ENCODE peak calls at places on chromosomes 5 and 9, in seven cellular contexts. H, I, N, C, Y, L and T are unnamed samples.

GRCh38 chr5:95784514-95785302 is 37.8 kb downstream of the GLRX start:
- DNase-seq in C (no peak), Y (no peak), N (no peak), L (no peak), I (no peak), H (no peak), T (no peak)

GRCh38 chr9:116287721-116288120 is 134.1 kb downstream of the PAPPA start:
- DNase-seq in C (no peak), Y (no peak), I (no peak), H (no peak), N (no peak), L (no peak), T (no peak)

GRCh38 chr5:41772785-41773442 is 97.3 kb downstream of the OXCT1 start:
- DNase-seq in Y (no peak), I (no peak), C (no peak), L (no peak), N (no peak), H (no peak), T (no peak)

GRCh38 chr9:100308965-100309564 is 43.7 kb downstream of the TEX10 start:
- DNase-seq in H (no peak), I (no peak), Y (no peak), C (no peak), N (no peak), L (no peak), T (no peak)

GRCh38 chr5:141135030-141135717 is at the start of gene PCDHB5:
- DNase-seq in I (no peak), Y (no peak), H (peak), C (peak), N (no peak), L (peak), T (peak)

GRCh38 chr5:56359809-56360685 is 126.9 kb upstream of the ANKRD55 start:
- DNase-seq in L (no peak), I (no peak), N (no peak), C (no peak), Y (no peak), H (no peak), T (no peak)

GRCh38 chr5:112492291-112492690 is 73.2 kb upstream of the EPB41L4A start:
- DNase-seq in C (peak), N (no peak), I (peak), Y (peak), L (peak), H (no peak), T (no peak)

GRCh38 chr9:135970128-135970815 is 9.1 kb upstream of the UBAC1 start:
- DNase-seq in Y (no peak), I (no peak), L (no peak), C (no peak), H (no peak), N (no peak), T (no peak)

GRCh38 chr9:109779711-109780452 is at the start of gene PALM2AKAP2:
- DNase-seq in N (no peak), H (no peak), I (peak), L (no peak), C (peak), Y (peak), T (peak)

GRCh38 chr5:40682431-40683017 is 2.8 kb downstream of the PTGER4 start:
- DNase-seq in L (no peak), N (no peak), H (no peak), I (no peak), Y (no peak), C (no peak), T (no peak)

GRCh38 chr9:93969328-93969661 is 14.1 kb upstream of the BARX1 start:
- DNase-seq in Y (no peak), L (no peak), N (no peak), H (no peak), C (no peak), I (no peak), T (no peak)

GRCh38 chr9:109989296-109989695 is 209.3 kb downstream of the PALM2AKAP2 start:
- DNase-seq in C (no peak), H (no peak), I (no peak), N (no peak), Y (no peak), L (no peak), T (no peak)

GRCh38 chr9:98795970-98796363 is 388 bp downstream of the ANKS6 start:
- DNase-seq in L (peak), I (peak), N (no peak), H (no peak), Y (peak), C (no peak), T (no peak)

GRCh38 chr9:27341545-27342294 is 44.8 kb upstream of the EQTN start:
- DNase-seq in L (no peak), N (no peak), Y (no peak), C (no peak), I (no peak), H (no peak), T (no peak)

GRCh38 chr5:3597727-3598082 is 2.1 kb downstream of the IRX1 start:
- DNase-seq in H (no peak), I (no peak), L (no peak), Y (no peak), N (no peak), C (no peak), T (peak)

GRCh38 chr5:42908086-42908485 is 96.4 kb upstream of the SELENOP start:
- DNase-seq in Y (no peak), C (no peak), L (no peak), N (no peak), H (no peak), I (no peak), T (no peak)

GRCh38 chr5:99600952-99601351 is 672.1 kb upstream of the CHD1 start:
- DNase-seq in Y (no peak), I (no peak), L (no peak), H (no peak), C (no peak), N (no peak), T (no peak)

GRCh38 chr5:75279324-75279723 is 42.6 kb upstream of the ANKRD31 start:
- DNase-seq in H (no peak), Y (no peak), I (no peak), L (no peak), N (no peak), C (no peak), T (no peak)

GRCh38 chr5:56506586-56506985 is 273.5 kb upstream of the ANKRD55 start:
- DNase-seq in L (no peak), H (no peak), C (no peak), N (no peak), I (no peak), Y (no peak), T (no peak)

GRCh38 chr5:179486596-179487051 is 63.7 kb upstream of the RUFY1 start:
- DNase-seq in C (no peak), N (no peak), I (no peak), H (no peak), Y (no peak), L (peak), T (no peak)

GRCh38 chr9:114004221-114004716 is 73.8 kb downstream of the AMBP start:
- DNase-seq in N (no peak), I (peak), H (no peak), L (peak), Y (peak), C (peak), T (no peak)

GRCh38 chr9:113580041-113580953 is 116.8 kb downstream of the RGS3 start:
- DNase-seq in N (peak), C (peak), H (no peak), L (no peak), I (peak), Y (peak), T (no peak)

GRCh38 chr9:94861589-94862241 is 135.2 kb downstream of the AOPEP start:
- DNase-seq in H (no peak), N (no peak), L (no peak), C (no peak), I (no peak), Y (no peak), T (no peak)

GRCh38 chr5:157475432-157475831 is 15.4 kb downstream of the NIPAL4 start:
- DNase-seq in Y (no peak), L (no peak), H (no peak), C (no peak), I (no peak), N (no peak), T (no peak)

GRCh38 chr9:14400658-14400995 is 86.7 kb upstream of the NFIB start:
- DNase-seq in Y (peak), L (peak), C (peak), I (no peak), H (peak), N (no peak), T (peak)

GRCh38 chr5:16957305-16958165 is 21.4 kb upstream of the MYO10 start:
- DNase-seq in Y (no peak), I (no peak), C (no peak), L (no peak), H (no peak), N (no peak), T (no peak)

GRCh38 chr9:130794923-130795495 is 40.0 kb upstream of the ABL1 start:
- DNase-seq in C (no peak), N (no peak), I (no peak), Y (no peak), L (no peak), H (no peak), T (no peak)

GRCh38 chr9:37710039-37710438 is 43.6 kb upstream of the TRMT10B start:
- DNase-seq in L (no peak), N (no peak), C (no peak), H (no peak), Y (no peak), I (no peak), T (no peak)

GRCh38 chr9:108691614-108692013 is 164.2 kb downstream of the ACTL7B start:
- DNase-seq in H (no peak), C (no peak), N (no peak), I (no peak), Y (no peak), L (no peak), T (no peak)

GRCh38 chr5:132949151-132949550 is 14.3 kb downstream of the AFF4 start:
- DNase-seq in C (no peak), H (no peak), L (no peak), I (no peak), N (no peak), Y (no peak), T (no peak)

GRCh38 chr9:124779368-124780059 is 2.6 kb downstream of the OLFML2A start:
- DNase-seq in I (no peak), Y (no peak), H (no peak), C (no peak), N (no peak), L (no peak), T (no peak)

GRCh38 chr5:98433673-98434072 is 339.8 kb upstream of the RGMB start:
- DNase-seq in N (no peak), C (no peak), I (no peak), L (no peak), H (no peak), Y (no peak), T (no peak)

GRCh38 chr5:100430268-100430900 is 104.8 kb upstream of the FAM174A start:
- DNase-seq in L (peak), I (peak), C (peak), Y (peak), H (peak), N (peak), T (no peak)

GRCh38 chr5:143308726-143309125 is 94.8 kb downstream of the NR3C1 start:
- DNase-seq in N (no peak), H (no peak), L (no peak), I (no peak), C (no peak), Y (no peak), T (no peak)